ENCODE peak calls at places on chromosomes 11 and 22, in seven cellular contexts. S is A549, Y is HL-60, V is astrocyte of the spinal cord, A is fibroblast of mammary gland, F is fibroblast of the aortic adventitia, Z is neuronal stem cell. N is an unnamed sample.

GRCh38 chr11:69373251-69373635 is 79.3 kb downstream of the MYEOV start:
- DNase-seq in S (no peak), Y (no peak), V (no peak), A (no peak), F (no peak), Z (no peak), N (no peak)

GRCh38 chr22:20080445-20080775 is 369 bp downstream of the DGCR8 start:
- DNase-seq in S (peak), Y (no peak), V (peak), A (peak), F (peak), Z (peak), N (no peak)

GRCh38 chr11:103418014-103418413 is 308.8 kb downstream of the DYNC2H1 start:
- DNase-seq in S (no peak), Y (no peak), V (no peak), A (no peak), F (no peak), Z (no peak), N (no peak)

GRCh38 chr22:39994046-39994565 is 648 bp upstream of the FAM83F start:
- DNase-seq in S (no peak), Y (no peak), V (no peak), A (no peak), F (no peak), Z (no peak), N (no peak)

GRCh38 chr11:769887-770641 is 7.2 kb downstream of the GATD1 start:
- DNase-seq in S (no peak), Y (no peak), V (no peak), A (no peak), F (no peak), Z (no peak), N (no peak)

GRCh38 chr11:132137981-132138313 is 767.5 kb downstream of the NTM start:
- DNase-seq in S (no peak), Y (no peak), V (no peak), A (no peak), F (no peak), Z (no peak), N (no peak)

GRCh38 chr11:57287884-57288283 is 36.9 kb downstream of the TNKS1BP1 start:
- DNase-seq in S (no peak), Y (no peak), V (no peak), A (no peak), F (no peak), Z (no peak), N (no peak)

GRCh38 chr11:27913650-27914049 is 194.3 kb downstream of the KIF18A start:
- DNase-seq in S (no peak), Y (no peak), V (peak), A (peak), F (peak), Z (no peak), N (no peak)

GRCh38 chr22:49300241-49300640 is 527.4 kb downstream of the BRD1 start:
- DNase-seq in S (no peak), Y (no peak), V (no peak), A (no peak), F (no peak), Z (no peak), N (no peak)

GRCh38 chr22:25709758-25710157 is 32.2 kb upstream of the MYO18B start:
- DNase-seq in S (no peak), Y (no peak), V (no peak), A (no peak), F (no peak), Z (no peak), N (no peak)

DNA sequence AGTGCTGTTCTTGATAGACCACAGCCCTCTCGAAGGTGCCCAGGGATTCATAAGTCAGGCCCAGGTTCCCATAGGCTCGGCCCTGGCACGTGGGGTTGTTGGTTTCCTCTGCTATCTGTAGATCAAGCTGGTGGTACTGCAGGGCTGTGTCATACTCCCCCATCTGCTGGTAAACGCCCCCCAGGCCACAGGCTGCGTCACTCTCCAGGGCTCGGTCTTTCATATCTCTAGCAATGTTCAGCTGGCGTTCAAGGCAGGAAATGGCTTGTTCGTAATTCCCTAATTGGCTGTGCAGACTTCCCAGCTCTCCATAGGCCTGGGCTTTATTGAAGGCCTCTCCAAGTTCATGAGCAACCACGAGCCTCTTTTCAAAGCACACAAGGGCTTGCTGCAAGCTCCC is 186.3 kb upstream of the PITPNB start:
- DNase-seq in S (no peak), Y (no peak), V (no peak), A (no peak), F (peak), Z (no peak), N (no peak)
- H3K4me3 ChIP-seq in S (no peak), Y (no peak), V (no peak), A (no peak), F (no peak), Z (no peak), N (no peak)

GRCh38 chr11:120239713-120240640 is at the start of gene POU2F3:
- DNase-seq in S (no peak), Y (no peak), V (no peak), A (no peak), F (no peak), Z (no peak), N (no peak)
- H3K4me3 ChIP-seq in S (no peak), Y (no peak), V (no peak), A (no peak), F (no peak), Z (no peak), N (no peak)

DNA sequence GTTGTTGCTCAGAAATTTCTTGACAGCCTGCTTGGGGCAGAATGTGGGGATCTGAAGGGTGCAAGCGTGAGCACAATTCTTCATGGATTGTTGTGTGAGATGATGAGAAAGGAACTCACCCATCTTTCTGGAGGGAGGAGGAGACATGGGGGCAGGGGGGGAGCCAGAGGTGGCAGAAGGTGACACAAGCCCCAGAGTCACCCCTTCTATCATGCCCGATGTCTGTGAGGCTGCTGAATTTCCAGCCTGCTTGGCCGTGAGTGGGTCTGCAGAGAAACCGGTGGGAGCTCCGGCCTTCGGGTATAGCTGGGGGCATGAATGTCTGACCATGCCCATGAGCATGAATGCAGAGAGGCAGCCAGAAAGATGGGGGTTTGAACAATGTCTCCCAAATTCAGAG is 870.7 kb downstream of the TBC1D22A start:
- DNase-seq in S (no peak), Y (no peak), V (no peak), A (no peak), F (no peak), Z (no peak), N (no peak)
- H3K4me3 ChIP-seq in S (no peak), Y (no peak), V (no peak), A (no peak), F (no peak), Z (no peak), N (no peak)

DNA sequence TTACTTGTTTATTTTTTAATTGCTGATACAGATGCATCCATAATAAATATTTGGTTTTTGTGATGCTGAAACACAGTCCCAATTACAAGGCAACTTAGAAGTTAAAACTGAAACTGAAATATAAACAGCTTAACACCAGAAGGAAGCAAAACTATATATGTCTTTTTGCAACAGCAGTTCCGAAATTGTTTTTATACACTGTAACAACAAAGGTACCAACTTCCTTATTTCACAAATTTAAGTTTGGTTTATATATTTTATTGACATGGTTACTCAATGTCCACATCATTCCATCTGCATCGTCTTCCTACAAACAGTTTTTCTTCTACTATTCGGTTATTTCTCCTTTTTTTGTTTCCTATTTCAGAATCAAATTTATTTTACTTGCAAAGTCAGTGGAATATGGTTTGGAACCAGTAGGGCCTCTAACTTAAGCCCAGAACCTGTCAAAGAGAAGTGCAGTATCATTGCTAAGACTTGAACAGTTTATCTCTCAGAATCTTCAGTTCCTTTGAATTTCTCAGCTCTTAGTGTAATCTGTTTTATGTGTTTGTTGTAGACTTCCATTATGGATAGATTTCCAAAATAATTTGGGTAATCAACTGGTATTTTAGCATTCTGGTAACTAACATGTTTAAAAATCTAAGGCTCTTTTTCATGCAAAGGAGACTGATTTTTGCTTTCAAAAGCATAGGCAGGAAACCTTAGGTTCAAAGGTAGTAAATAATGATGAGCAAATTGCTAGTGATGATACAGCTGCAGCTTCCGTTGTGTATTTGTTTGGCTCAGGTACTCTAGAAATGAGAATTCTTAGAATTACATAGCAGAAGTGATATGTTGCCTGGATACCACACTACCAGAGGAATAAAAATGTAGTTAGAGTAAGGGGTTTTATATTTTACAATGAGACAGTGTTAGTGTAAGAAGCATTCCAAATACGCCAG is 8.2 kb upstream of the HSPA8 start:
- DNase-seq in S (no peak), Y (no peak), V (no peak), A (no peak), F (peak), Z (no peak), N (no peak)
- H3K4me3 ChIP-seq in S (no peak), Y (peak), V (no peak), A (no peak), F (peak), Z (no peak), N (no peak)

DNA sequence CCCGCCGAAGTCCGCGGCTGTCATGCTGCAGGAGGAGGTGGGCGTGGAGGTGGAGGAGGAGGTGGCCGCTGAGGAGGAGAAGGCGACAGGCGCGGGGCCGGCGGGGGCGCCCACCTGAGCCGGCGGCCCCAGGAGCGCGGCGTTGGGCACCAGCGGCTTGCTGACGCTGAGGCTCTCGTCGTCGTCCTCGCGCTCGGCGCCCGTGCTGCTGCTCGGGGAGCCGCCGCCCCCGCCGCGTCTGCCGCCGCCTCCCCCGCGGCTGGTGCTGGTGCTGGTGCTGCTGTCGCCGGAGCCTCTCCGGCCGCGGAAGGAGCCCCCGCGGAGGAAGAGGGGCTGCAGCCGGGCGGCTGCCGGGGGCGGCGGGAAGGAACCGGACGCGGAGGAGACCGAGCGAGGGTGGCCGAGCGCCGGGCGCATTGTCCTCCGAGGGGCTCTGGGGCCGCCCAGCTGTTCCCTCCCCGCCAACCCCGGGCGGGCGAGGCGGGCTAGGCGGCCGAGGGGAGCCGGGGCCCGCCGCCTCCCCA is 387 bp downstream of the TMEM121B start:
- DNase-seq in S (no peak), Y (no peak), V (no peak), A (no peak), F (no peak), Z (peak), N (no peak)
- H3K4me3 ChIP-seq in S (peak), Y (peak), V (peak), A (no peak), F (peak), Z (peak), N (peak)

GRCh38 chr11:10315083-10315482 is 10.2 kb downstream of the ADM start:
- DNase-seq in S (no peak), Y (no peak), V (no peak), A (no peak), F (no peak), Z (no peak), N (no peak)
- H3K4me3 ChIP-seq in S (no peak), Y (no peak), V (no peak), A (no peak), F (no peak), Z (no peak), N (no peak)